ENCODE peak calls at places on chromosome 5, in four cellular contexts. F is fibroblast of the aortic adventitia; P is stimulated activated CD4-positive, alpha-beta T cell treated with anti-CD3 and anti-CD28 coated beads, TNF-alpha, amount 100 ng/mL, for 1 hour; T is IMR-90. K is an unnamed sample.

GRCh38 chr5:128455861-128456361 is 82.1 kb downstream of the FBN2 start:
- DNase-seq in F (no peak), P (no peak), T (no peak), K (no peak)

GRCh38 chr5:112142769-112143270 is 276.3 kb downstream of the EPB41L4A start:
- DNase-seq in F (peak; percentile 71), P (no peak), T (peak; percentile 66), K (no peak)

GRCh38 chr5:131751551-131751950 is 45.3 kb downstream of the FNIP1 start:
- DNase-seq in F (no peak), P (no peak), T (peak; percentile 14), K (no peak)

GRCh38 chr5:35365756-35366155 is 135.5 kb upstream of the PRLR start:
- DNase-seq in F (no peak), P (no peak), T (no peak), K (no peak)

GRCh38 chr5:138354926-138355378 is 2.5 kb downstream of the KDM3B start:
- DNase-seq in F (peak; percentile 87), P (no peak), T (peak; percentile 77), K (no peak)

GRCh38 chr5:51043740-51044139 is 339.5 kb upstream of the ISL1 start:
- DNase-seq in F (no peak), P (no peak), T (no peak), K (no peak)

GRCh38 chr5:6291961-6292360 is 86.4 kb downstream of the MED10 start:
- DNase-seq in F (peak; percentile 7), P (no peak), T (no peak), K (no peak)

GRCh38 chr5:10621837-10622236 is 58.0 kb downstream of the ANKRD33B start:
- DNase-seq in F (no peak), P (no peak), T (no peak), K (no peak)

K was measured in stimulated activated CD8-positive, alpha-beta memory T cell treated with anti-CD3 and anti-CD28 coated beads, Interleukin-2, amount 100 ng/mL, for 1 hour.